ENCODE peak calls at places on chromosome 17, in six cellular contexts. One of them, this sample, is unnamed.

GRCh38 chr17:78343099-78343432 is 16.8 kb downstream of the SOCS3 start:
- DNase-seq in tibial nerve: peak; percentile 65
- DNase-seq in GM04504: peak; percentile 93
- DNase-seq in hypothalamus: no peak
- DNase-seq in heart right ventricle: peak; percentile 72
- DNase-seq in pons: no peak
- DNase-seq in this sample: no peak

GRCh38 chr17:8807070-8807550 is 7.9 kb upstream of the MFSD6L start:
- DNase-seq in tibial nerve: no peak
- DNase-seq in GM04504: no peak
- DNase-seq in hypothalamus: no peak
- DNase-seq in heart right ventricle: no peak
- DNase-seq in pons: peak; percentile 77
- DNase-seq in this sample: no peak

GRCh38 chr17:2814049-2814448 is 17.8 kb downstream of the RAP1GAP2 start:
- DNase-seq in tibial nerve: no peak
- DNase-seq in GM04504: no peak
- DNase-seq in hypothalamus: no peak
- DNase-seq in heart right ventricle: no peak
- DNase-seq in pons: no peak
- DNase-seq in this sample: no peak

GRCh38 chr17:67931227-67931626 is 65.0 kb downstream of the C17orf58 start:
- DNase-seq in tibial nerve: no peak
- DNase-seq in GM04504: no peak
- DNase-seq in hypothalamus: no peak
- DNase-seq in heart right ventricle: no peak
- DNase-seq in pons: no peak
- DNase-seq in this sample: no peak

GRCh38 chr17:54749157-54749556 is 151.5 kb upstream of the TOM1L1 start:
- DNase-seq in tibial nerve: no peak
- DNase-seq in GM04504: no peak
- DNase-seq in hypothalamus: no peak
- DNase-seq in heart right ventricle: no peak
- DNase-seq in pons: no peak
- DNase-seq in this sample: no peak

GRCh38 chr17:29010129-29010528 is 4.3 kb upstream of the SEZ6 start:
- DNase-seq in tibial nerve: no peak
- DNase-seq in GM04504: no peak
- DNase-seq in hypothalamus: no peak
- DNase-seq in heart right ventricle: no peak
- DNase-seq in pons: no peak
- DNase-seq in this sample: no peak

GRCh38 chr17:2282297-2282873 is 21.2 kb downstream of the SMG6 start:
- DNase-seq in tibial nerve: peak; percentile 39
- DNase-seq in GM04504: peak; percentile 76
- DNase-seq in hypothalamus: no peak
- DNase-seq in heart right ventricle: no peak
- DNase-seq in pons: peak; percentile 62
- DNase-seq in this sample: peak; percentile 12

GRCh38 chr17:5826384-5826783 is 242.1 kb upstream of the NLRP1 start:
- DNase-seq in tibial nerve: no peak
- DNase-seq in GM04504: no peak
- DNase-seq in hypothalamus: no peak
- DNase-seq in heart right ventricle: no peak
- DNase-seq in pons: no peak
- DNase-seq in this sample: no peak

GRCh38 chr17:77423589-77424451 is 283.1 kb downstream of the SEC14L1 start:
- DNase-seq in tibial nerve: peak; percentile 88
- DNase-seq in GM04504: peak; percentile 93
- DNase-seq in hypothalamus: no peak
- DNase-seq in heart right ventricle: peak; percentile 83
- DNase-seq in pons: peak; percentile 60
- DNase-seq in this sample: no peak

GRCh38 chr17:74211141-74211928 is 2.0 kb upstream of the TTYH2 start:
- DNase-seq in tibial nerve: no peak
- DNase-seq in GM04504: no peak
- DNase-seq in hypothalamus: no peak
- DNase-seq in heart right ventricle: no peak
- DNase-seq in pons: no peak
- DNase-seq in this sample: no peak

GRCh38 chr17:81186203-81186602 is 20.2 kb upstream of the AATK start:
- DNase-seq in tibial nerve: no peak
- DNase-seq in GM04504: no peak
- DNase-seq in hypothalamus: no peak
- DNase-seq in heart right ventricle: no peak
- DNase-seq in pons: no peak
- DNase-seq in this sample: no peak

GRCh38 chr17:75783069-75783783 is 1.4 kb upstream of the UNK start:
- DNase-seq in tibial nerve: peak; percentile 53
- DNase-seq in GM04504: peak; percentile 36
- DNase-seq in hypothalamus: no peak
- DNase-seq in heart right ventricle: no peak
- DNase-seq in pons: peak; percentile 87
- DNase-seq in this sample: peak; percentile 45

GRCh38 chr17:142876-143784 is 5.8 kb downstream of the SCGB1C2 start:
- DNase-seq in tibial nerve: peak; percentile 3
- DNase-seq in GM04504: no peak
- DNase-seq in hypothalamus: no peak
- DNase-seq in heart right ventricle: no peak
- DNase-seq in pons: no peak
- DNase-seq in this sample: no peak

GRCh38 chr17:6274310-6274709 is 160.6 kb downstream of the AIPL1 start:
- DNase-seq in tibial nerve: no peak
- DNase-seq in GM04504: no peak
- DNase-seq in hypothalamus: no peak
- DNase-seq in heart right ventricle: no peak
- DNase-seq in pons: no peak
- DNase-seq in this sample: no peak

GRCh38 chr17:28746611-28747045 is 2.8 kb downstream of the TRAF4 start:
- DNase-seq in tibial nerve: no peak
- DNase-seq in GM04504: no peak
- DNase-seq in hypothalamus: no peak
- DNase-seq in heart right ventricle: no peak
- DNase-seq in pons: peak; percentile 70
- DNase-seq in this sample: no peak

GRCh38 chr17:72756256-72756655 is 336.2 kb downstream of the SLC39A11 start:
- DNase-seq in tibial nerve: no peak
- DNase-seq in GM04504: no peak
- DNase-seq in hypothalamus: no peak
- DNase-seq in heart right ventricle: no peak
- DNase-seq in pons: no peak
- DNase-seq in this sample: no peak

GRCh38 chr17:78974635-78975591 is 4.8 kb downstream of the LGALS3BP start:
- DNase-seq in tibial nerve: peak; percentile 75
- DNase-seq in GM04504: peak; percentile 70
- DNase-seq in hypothalamus: no peak
- DNase-seq in heart right ventricle: peak; percentile 59
- DNase-seq in pons: peak; percentile 42
- DNase-seq in this sample: no peak

GRCh38 chr17:17859909-17860760 is 23.3 kb upstream of the SREBF1 start:
- DNase-seq in tibial nerve: peak; percentile 59
- DNase-seq in GM04504: no peak
- DNase-seq in hypothalamus: no peak
- DNase-seq in heart right ventricle: peak; percentile 69
- DNase-seq in pons: peak; percentile 76
- DNase-seq in this sample: peak; percentile 68

GRCh38 chr17:42424991-42425610 is 2.0 kb upstream of the CAVIN1 start:
- DNase-seq in tibial nerve: no peak
- DNase-seq in GM04504: no peak
- DNase-seq in hypothalamus: no peak
- DNase-seq in heart right ventricle: no peak
- DNase-seq in pons: no peak
- DNase-seq in this sample: no peak

GRCh38 chr17:7413346-7413985 is 5.8 kb downstream of the NLGN2 start:
- DNase-seq in tibial nerve: no peak
- DNase-seq in GM04504: no peak
- DNase-seq in hypothalamus: no peak
- DNase-seq in heart right ventricle: no peak
- DNase-seq in pons: no peak
- DNase-seq in this sample: no peak

GRCh38 chr17:20890338-20890737 is 152.5 kb downstream of the USP22 start:
- DNase-seq in tibial nerve: no peak
- DNase-seq in GM04504: no peak
- DNase-seq in hypothalamus: no peak
- DNase-seq in heart right ventricle: no peak
- DNase-seq in pons: no peak
- DNase-seq in this sample: no peak

This sample was measured in NCI-H1105.